ENCODE peak calls at places on chromosome 13, in seven cellular contexts. N is NCI-H1092, K is AML-193, X is stomach, I is cardiac fibroblast, B is epithelial cell of proximal tubule, L is SJSA1. O is an unnamed sample.

GRCh38 chr13:105334211-105334610 is 1201.3 kb downstream of the EFNB2 start:
- DNase-seq in N (no peak), K (no peak), X (no peak), I (peak), B (no peak), L (peak), O (peak)

GRCh38 chr13:50509167-50509566 is 334.3 kb downstream of the DLEU7 start:
- DNase-seq in N (no peak), K (no peak), X (no peak), I (no peak), B (no peak), L (no peak), O (peak)

GRCh38 chr13:71320452-71320851 is 546.6 kb downstream of the DACH1 start:
- DNase-seq in N (no peak), K (peak), X (no peak), I (peak), B (no peak), L (no peak), O (peak)

GRCh38 chr13:82294226-82294625 is 1588.0 kb downstream of the SLITRK1 start:
- DNase-seq in N (no peak), K (no peak), X (no peak), I (no peak), B (no peak), L (no peak), O (no peak)

GRCh38 chr13:33353646-33354045 is 68.1 kb upstream of the STARD13 start:
- DNase-seq in N (no peak), K (no peak), X (no peak), I (no peak), B (no peak), L (peak), O (no peak)

GRCh38 chr13:48072304-48072703 is 22.6 kb downstream of the MED4 start:
- DNase-seq in N (no peak), K (no peak), X (no peak), I (no peak), B (no peak), L (no peak), O (no peak)

GRCh38 chr13:32496574-32497160 is 41.9 kb downstream of the N4BP2L2 start:
- DNase-seq in N (no peak), K (no peak), X (no peak), I (peak), B (no peak), L (no peak), O (no peak)

GRCh38 chr13:67086260-67086659 is 143.9 kb downstream of the PCDH9 start:
- DNase-seq in N (no peak), K (no peak), X (no peak), I (no peak), B (no peak), L (no peak), O (no peak)

GRCh38 chr13:36712785-36713184 is 39.0 kb downstream of the SERTM1 start:
- DNase-seq in N (no peak), K (no peak), X (no peak), I (peak), B (peak), L (peak), O (no peak)

GRCh38 chr13:28859069-28859468 is 38.9 kb downstream of the MTUS2 start:
- DNase-seq in N (no peak), K (no peak), X (no peak), I (no peak), B (no peak), L (no peak), O (no peak)

GRCh38 chr13:27712421-27712820 is 79.9 kb upstream of the GSX1 start:
- DNase-seq in N (peak), K (no peak), X (peak), I (peak), B (no peak), L (no peak), O (peak)

GRCh38 chr13:104530741-104531140 is 1464.5 kb upstream of the SLC10A2 start:
- DNase-seq in N (no peak), K (no peak), X (no peak), I (no peak), B (no peak), L (no peak), O (no peak)